ENCODE peak calls at places on chromosomes 7 and 10, in eight cellular contexts. B is RKO, H is omental fat pad, D is GM18507, U is EL, G is gastrocnemius medialis, C is T-helper 1 cell, A is substantia nigra. T is an unnamed sample.

GRCh38 chr10:36493511-36493880 is 631.9 kb upstream of the ANKRD30A start:
- DNase-seq in B (peak), C (no peak), D (no peak), H (no peak), G (no peak), U (peak), A (no peak), T (no peak)

GRCh38 chr7:21898265-21898930 is 47.3 kb downstream of the CDCA7L start:
- DNase-seq in A (no peak), B (no peak), U (no peak), G (no peak), C (peak), D (peak), H (no peak), T (no peak)

GRCh38 chr7:1948377-1948796 is 278.3 kb downstream of the ELFN1 start:
- DNase-seq in B (no peak), D (no peak), C (no peak), G (no peak), H (no peak), A (no peak), U (no peak), T (no peak)

GRCh38 chr10:69056129-69056528 is 31.8 kb upstream of the SRGN start:
- DNase-seq in U (peak), B (no peak), G (no peak), C (no peak), H (no peak), D (no peak), A (no peak), T (no peak)

GRCh38 chr7:25391295-25391861 is 163.1 kb upstream of the NPVF start:
- DNase-seq in A (no peak), C (no peak), G (no peak), H (no peak), D (no peak), U (no peak), B (peak), T (peak)

GRCh38 chr10:110169586-110169985 is 37.8 kb upstream of the MXI1 start:
- DNase-seq in C (no peak), G (no peak), A (no peak), U (no peak), B (no peak), D (no peak), H (no peak), T (no peak)

GRCh38 chr10:103852856-103853255 is 2.5 kb downstream of the SH3PXD2A start:
- DNase-seq in B (no peak), G (no peak), A (no peak), H (no peak), C (no peak), D (no peak), U (no peak), T (no peak)

GRCh38 chr10:86178401-86179142 is 188.0 kb downstream of the GRID1 start:
- DNase-seq in G (no peak), B (peak), C (no peak), H (no peak), U (peak), D (peak), A (no peak), T (no peak)

GRCh38 chr7:130887182-130888016 is 153.4 kb upstream of the KLF14 start:
- DNase-seq in U (peak), A (no peak), C (no peak), H (no peak), G (no peak), D (no peak), B (peak), T (no peak)

GRCh38 chr7:78220754-78221153 is 422.2 kb downstream of the PHTF2 start:
- DNase-seq in U (no peak), G (no peak), D (no peak), C (no peak), H (no peak), B (no peak), A (no peak), T (no peak)

GRCh38 chr7:134589491-134589941 is 40.6 kb downstream of the AKR1B15 start:
- DNase-seq in B (no peak), D (no peak), G (no peak), H (no peak), C (no peak), A (no peak), U (peak), T (no peak)

GRCh38 chr10:117980216-117980615 is 66.5 kb downstream of the RAB11FIP2 start:
- DNase-seq in A (no peak), U (peak), B (peak), D (no peak), H (no peak), C (no peak), G (no peak), T (no peak)

GRCh38 chr7:55191926-55192692 is 173.0 kb upstream of the LANCL2 start:
- DNase-seq in C (no peak), A (no peak), B (no peak), D (no peak), G (no peak), U (no peak), H (no peak), T (no peak)

GRCh38 chr7:128164061-128164954 is 76.8 kb upstream of the LEP start:
- DNase-seq in C (no peak), U (peak), B (peak), H (no peak), D (no peak), G (no peak), A (no peak), T (no peak)

GRCh38 chr10:818010-818409 is 113.5 kb downstream of the LARP4B start:
- DNase-seq in A (no peak), G (no peak), C (no peak), D (no peak), B (no peak), U (no peak), H (no peak), T (no peak)

GRCh38 chr7:41911792-41912191 is 208.9 kb upstream of the INHBA start:
- DNase-seq in U (peak), B (no peak), C (no peak), G (no peak), D (no peak), H (no peak), A (no peak), T (no peak)

GRCh38 chr7:424961-425793 is 94.5 kb downstream of the PDGFA start:
- DNase-seq in A (peak), C (no peak), D (no peak), B (no peak), H (no peak), G (no peak), U (no peak), T (no peak)

GRCh38 chr10:105952153-105952552 is 1212.4 kb downstream of the SORCS1 start:
- DNase-seq in H (no peak), C (no peak), U (peak), A (no peak), B (no peak), D (no peak), G (no peak), T (no peak)

GRCh38 chr7:37999673-38000072 is 79.2 kb downstream of the EPDR1 start:
- DNase-seq in B (no peak), H (no peak), G (no peak), D (no peak), U (no peak), C (no peak), A (no peak), T (no peak)

GRCh38 chr7:95434501-95435421 is at the start of gene PON2:
- DNase-seq in U (peak), H (peak), C (peak), A (no peak), D (peak), B (peak), G (peak), T (peak)

GRCh38 chr7:47636693-47637175 is 54.8 kb upstream of the TNS3 start:
- DNase-seq in H (no peak), C (no peak), D (no peak), U (no peak), G (no peak), B (no peak), A (no peak), T (no peak)

GRCh38 chr10:114523876-114524275 is 119.6 kb upstream of the AFAP1L2 start:
- DNase-seq in U (no peak), A (no peak), G (no peak), C (peak), D (no peak), H (no peak), B (no peak), T (no peak)

GRCh38 chr10:113221756-113222168 is 271.7 kb downstream of the TCF7L2 start:
- DNase-seq in A (no peak), C (no peak), G (no peak), H (no peak), D (no peak), U (peak), B (peak), T (no peak)

GRCh38 chr7:69803699-69804516 is 205.6 kb downstream of the AUTS2 start:
- DNase-seq in A (no peak), U (no peak), D (peak), B (no peak), C (peak), G (no peak), H (no peak), T (no peak)

GRCh38 chr10:27893320-27894014 is 105.4 kb downstream of the ODAD2 start:
- DNase-seq in U (peak), D (no peak), C (no peak), B (no peak), A (no peak), H (no peak), G (no peak), T (no peak)

GRCh38 chr7:68629-69028 is 123.7 kb upstream of the FAM20C start:
- DNase-seq in U (no peak), A (no peak), G (no peak), B (no peak), C (no peak), D (no peak), H (no peak), T (no peak)

GRCh38 chr7:28069788-28070187 is 110.8 kb downstream of the JAZF1 start:
- DNase-seq in B (no peak), C (no peak), U (peak), G (no peak), A (no peak), H (no peak), D (no peak), T (peak)

GRCh38 chr10:52818019-52818418 is 45.4 kb upstream of the MBL2 start:
- DNase-seq in C (peak), G (no peak), H (no peak), A (no peak), U (peak), B (peak), D (peak), T (no peak)

GRCh38 chr10:72171175-72171630 is 44.6 kb upstream of the ANAPC16 start:
- DNase-seq in H (no peak), D (no peak), U (peak), B (peak), C (no peak), G (no peak), A (no peak), T (no peak)

GRCh38 chr7:36078816-36079360 is 74.2 kb upstream of the EEPD1 start:
- DNase-seq in C (no peak), U (no peak), D (no peak), H (no peak), G (no peak), A (no peak), B (no peak), T (no peak)

GRCh38 chr10:70587045-70587658 is 15.4 kb downstream of the PRF1 start:
- DNase-seq in B (no peak), D (no peak), H (no peak), C (no peak), U (no peak), G (no peak), A (no peak), T (no peak)

GRCh38 chr10:22597142-22597541 is 117.2 kb downstream of the PIP4K2A start:
- DNase-seq in C (peak), U (peak), A (no peak), D (peak), G (no peak), H (no peak), B (no peak), T (no peak)

GRCh38 chr10:75021851-75022250 is 89.6 kb upstream of the SAMD8 start:
- DNase-seq in G (no peak), H (no peak), B (no peak), C (no peak), U (no peak), A (no peak), D (no peak), T (no peak)

GRCh38 chr10:103663802-103664201 is 170.3 kb downstream of the NEURL1 start:
- DNase-seq in G (peak), A (peak), H (no peak), C (no peak), U (no peak), D (no peak), B (no peak), T (no peak)

GRCh38 chr7:157568071-157568784 is 231.4 kb downstream of the DNAJB6 start:
- DNase-seq in U (no peak), H (no peak), G (no peak), A (no peak), D (no peak), C (no peak), B (no peak), T (no peak)